ENCODE peak calls at places on chromosomes 4 and X, in ten cellular contexts. W is osteocyte; M is cerebellar cortex; X is left ventricle myocardium superior; Z is putamen; L is NCI-H2081; D is stimulated activated CD8-positive, alpha-beta memory T cell treated with anti-CD3 and anti-CD28 coated beads, Interleukin-2, amount 100 ng/mL, for 48 hours; K is AG04449; J is AG09319; H is NCI-H1105 treated with DMSO at 0.1 percent for 48 hours. B is an unnamed sample.

GRCh38 chr4:54800831-54801530 is 143.2 kb downstream of the KIT start:
- DNase-seq in M (no peak), J (no peak), X (no peak), K (no peak), W (no peak), Z (no peak), H (no peak), L (no peak), D (no peak), B (no peak)

GRCh38 chr4:173448103-173448502 is 49.2 kb upstream of the SCRG1 start:
- DNase-seq in M (peak), Z (peak), J (peak), D (no peak), K (no peak), W (no peak), L (peak), X (peak), H (peak), B (no peak)

GRCh38 chr4:159366966-159367365 is 264.1 kb downstream of the RAPGEF2 start:
- DNase-seq in X (no peak), H (no peak), Z (no peak), D (no peak), L (no peak), J (no peak), K (no peak), M (no peak), W (no peak), B (no peak)

GRCh38 chr4:109410776-109411175 is 22.8 kb upstream of the SEC24B start:
- DNase-seq in W (no peak), X (no peak), J (no peak), D (no peak), K (no peak), H (no peak), Z (no peak), L (no peak), M (no peak), B (no peak)

GRCh38 chr4:1323280-1323634 is 23.8 kb upstream of the UVSSA start:
- DNase-seq in J (no peak), D (no peak), M (no peak), H (no peak), W (no peak), X (no peak), Z (no peak), L (no peak), K (no peak), B (no peak)

GRCh38 chrX:106039920-106040319 is 1.4 kb upstream of the SERPINA7 start:
- DNase-seq in H (peak), J (no peak), M (no peak), K (no peak), L (peak), D (no peak), W (no peak), Z (no peak), X (no peak), B (no peak)

GRCh38 chr4:40718571-40718970 is 31.2 kb upstream of the NSUN7 start:
- DNase-seq in X (no peak), M (peak), K (no peak), W (no peak), Z (no peak), L (no peak), H (peak), D (no peak), J (no peak), B (no peak)

GRCh38 chr4:101528526-101528925 is 181.2 kb upstream of the PPP3CA start:
- DNase-seq in D (no peak), M (no peak), X (no peak), L (no peak), H (no peak), Z (no peak), W (no peak), J (no peak), K (no peak), B (no peak)

GRCh38 chrX:112646651-112647050 is 33.1 kb downstream of the LHFPL1 start:
- DNase-seq in Z (no peak), H (no peak), K (no peak), W (no peak), L (no peak), D (no peak), J (no peak), M (no peak), X (no peak), B (no peak)

GRCh38 chrX:14932136-14932535 is 58.9 kb downstream of the MOSPD2 start:
- DNase-seq in K (no peak), W (no peak), J (no peak), L (no peak), M (no peak), H (no peak), D (no peak), Z (no peak), X (no peak), B (no peak)

GRCh38 chr4:15695240-15695699 is 7.6 kb upstream of the BST1 start:
- DNase-seq in X (no peak), W (no peak), D (no peak), M (no peak), L (no peak), K (peak), Z (no peak), H (no peak), J (peak), B (no peak)

B was measured in GM12892.